ENCODE peak calls at places on chromosome 1, in five cellular contexts. One of them, this sample, is unnamed.

GRCh38 chr1:113874017-113874879 is 2.7 kb upstream of the PTPN22 start:
- DNase-seq in DND-41: no peak
- DNase-seq in CD8-positive, alpha-beta T cell: no peak
- DNase-seq in Calu3: peak; percentile 23
- DNase-seq in mesothelial cell of epicardium: no peak
- DNase-seq in this sample: no peak

GRCh38 chr1:3858231-3858981 is 1.1 kb downstream of the DFFB start:
- DNase-seq in CD8-positive, alpha-beta T cell: no peak
- DNase-seq in mesothelial cell of epicardium: no peak
- DNase-seq in Calu3: peak; percentile 4
- DNase-seq in DND-41: no peak
- DNase-seq in this sample: no peak

GRCh38 chr1:184050631-184051030 is 899 bp upstream of the TSEN15 start:
- DNase-seq in CD8-positive, alpha-beta T cell: no peak
- DNase-seq in mesothelial cell of epicardium: no peak
- DNase-seq in DND-41: no peak
- DNase-seq in Calu3: no peak
- DNase-seq in this sample: no peak

GRCh38 chr1:67535474-67535873 is 105.3 kb upstream of the SERBP1 start:
- DNase-seq in Calu3: peak; percentile 89
- DNase-seq in CD8-positive, alpha-beta T cell: no peak
- DNase-seq in DND-41: peak; percentile 33
- DNase-seq in mesothelial cell of epicardium: peak; percentile 39
- DNase-seq in this sample: peak; percentile 88

GRCh38 chr1:160086162-160086892 is 5.0 kb downstream of the KCNJ9 start:
- DNase-seq in Calu3: no peak
- DNase-seq in mesothelial cell of epicardium: no peak
- DNase-seq in CD8-positive, alpha-beta T cell: no peak
- DNase-seq in DND-41: no peak
- DNase-seq in this sample: no peak

GRCh38 chr1:156663178-156663577 is 14.0 kb downstream of the NES start:
- DNase-seq in Calu3: no peak
- DNase-seq in mesothelial cell of epicardium: no peak
- DNase-seq in CD8-positive, alpha-beta T cell: no peak
- DNase-seq in DND-41: peak; percentile 19
- DNase-seq in this sample: no peak

GRCh38 chr1:49364676-49365075 is 588.0 kb upstream of the BEND5 start:
- DNase-seq in DND-41: no peak
- DNase-seq in Calu3: peak; percentile 61
- DNase-seq in CD8-positive, alpha-beta T cell: no peak
- DNase-seq in mesothelial cell of epicardium: no peak
- DNase-seq in this sample: no peak

GRCh38 chr1:54428838-54429513 is 22.8 kb upstream of the SSBP3 start:
- DNase-seq in Calu3: no peak
- DNase-seq in DND-41: no peak
- DNase-seq in mesothelial cell of epicardium: no peak
- DNase-seq in CD8-positive, alpha-beta T cell: no peak
- DNase-seq in this sample: no peak

GRCh38 chr1:231935856-231936255 is 309.3 kb downstream of the DISC1 start:
- DNase-seq in CD8-positive, alpha-beta T cell: no peak
- DNase-seq in DND-41: no peak
- DNase-seq in Calu3: no peak
- DNase-seq in mesothelial cell of epicardium: no peak
- DNase-seq in this sample: no peak

GRCh38 chr1:1001631-1002300 is 1.9 kb upstream of the HES4 start:
- DNase-seq in mesothelial cell of epicardium: peak; percentile 69
- DNase-seq in Calu3: peak; percentile 90
- DNase-seq in DND-41: no peak
- DNase-seq in CD8-positive, alpha-beta T cell: peak; percentile 81
- DNase-seq in this sample: peak; percentile 96

GRCh38 chr1:115401676-115402075 is 63.6 kb upstream of the NGF start:
- DNase-seq in CD8-positive, alpha-beta T cell: no peak
- DNase-seq in Calu3: no peak
- DNase-seq in mesothelial cell of epicardium: no peak
- DNase-seq in DND-41: no peak
- DNase-seq in this sample: no peak
- TF ChIP-seq CTCF in CD8-positive, alpha-beta T cell: no peak
- TF ChIP-seq CTCF in Calu3: no peak
- TF ChIP-seq CTCF in mesothelial cell of epicardium: no peak
- TF ChIP-seq CTCF in DND-41: no peak
- TF ChIP-seq CTCF in this sample: no peak

GRCh38 chr1:219805191-219805590 is 123.2 kb downstream of the SLC30A10 start:
- DNase-seq in Calu3: peak; percentile 16
- DNase-seq in CD8-positive, alpha-beta T cell: no peak
- DNase-seq in DND-41: no peak
- DNase-seq in mesothelial cell of epicardium: no peak
- DNase-seq in this sample: no peak
- TF ChIP-seq CTCF in Calu3: peak; percentile 18
- TF ChIP-seq CTCF in CD8-positive, alpha-beta T cell: no peak
- TF ChIP-seq CTCF in DND-41: no peak
- TF ChIP-seq CTCF in mesothelial cell of epicardium: no peak
- TF ChIP-seq CTCF in this sample: no peak

GRCh38 chr1:58358311-58358710 is 188.2 kb downstream of the OMA1 start:
- DNase-seq in DND-41: no peak
- DNase-seq in mesothelial cell of epicardium: no peak
- DNase-seq in CD8-positive, alpha-beta T cell: no peak
- DNase-seq in Calu3: no peak
- DNase-seq in this sample: no peak

GRCh38 chr1:58367217-58367616 is 179.3 kb downstream of the OMA1 start:
- DNase-seq in mesothelial cell of epicardium: no peak
- DNase-seq in Calu3: no peak
- DNase-seq in DND-41: no peak
- DNase-seq in CD8-positive, alpha-beta T cell: no peak
- DNase-seq in this sample: no peak

GRCh38 chr1:58365328-58365727 is 181.2 kb downstream of the OMA1 start:
- DNase-seq in mesothelial cell of epicardium: no peak
- DNase-seq in DND-41: no peak
- DNase-seq in CD8-positive, alpha-beta T cell: no peak
- DNase-seq in Calu3: no peak
- DNase-seq in this sample: no peak

GRCh38 chr1:58361134-58361533 is 185.4 kb downstream of the OMA1 start:
- DNase-seq in CD8-positive, alpha-beta T cell: no peak
- DNase-seq in Calu3: no peak
- DNase-seq in DND-41: no peak
- DNase-seq in mesothelial cell of epicardium: no peak
- DNase-seq in this sample: no peak

GRCh38 chr1:58363639-58364038 is 182.9 kb downstream of the OMA1 start:
- DNase-seq in DND-41: no peak
- DNase-seq in CD8-positive, alpha-beta T cell: no peak
- DNase-seq in Calu3: no peak
- DNase-seq in mesothelial cell of epicardium: no peak
- DNase-seq in this sample: no peak
- TF ChIP-seq CTCF in DND-41: peak; percentile 8
- TF ChIP-seq CTCF in CD8-positive, alpha-beta T cell: no peak
- TF ChIP-seq CTCF in Calu3: no peak
- TF ChIP-seq CTCF in mesothelial cell of epicardium: no peak
- TF ChIP-seq CTCF in this sample: no peak

GRCh38 chr1:110344152-110344551 is 5.0 kb downstream of the RBM15 start:
- DNase-seq in CD8-positive, alpha-beta T cell: no peak
- DNase-seq in Calu3: no peak
- DNase-seq in DND-41: no peak
- DNase-seq in mesothelial cell of epicardium: no peak
- DNase-seq in this sample: no peak
- TF ChIP-seq CTCF in CD8-positive, alpha-beta T cell: no peak
- TF ChIP-seq CTCF in Calu3: no peak
- TF ChIP-seq CTCF in DND-41: no peak
- TF ChIP-seq CTCF in mesothelial cell of epicardium: no peak
- TF ChIP-seq CTCF in this sample: no peak

GRCh38 chr1:154772611-154773515 is 97.2 kb downstream of the KCNN3 start:
- DNase-seq in mesothelial cell of epicardium: no peak
- DNase-seq in Calu3: no peak
- DNase-seq in DND-41: no peak
- DNase-seq in CD8-positive, alpha-beta T cell: peak; percentile 64
- DNase-seq in this sample: no peak
- TF ChIP-seq CTCF in mesothelial cell of epicardium: no peak
- TF ChIP-seq CTCF in Calu3: no peak
- TF ChIP-seq CTCF in DND-41: peak; percentile 12
- TF ChIP-seq CTCF in CD8-positive, alpha-beta T cell: peak; percentile 28
- TF ChIP-seq CTCF in this sample: no peak

GRCh38 chr1:82795503-82796149 is 994.9 kb downstream of the ADGRL2 start:
- DNase-seq in CD8-positive, alpha-beta T cell: no peak
- DNase-seq in DND-41: no peak
- DNase-seq in mesothelial cell of epicardium: no peak
- DNase-seq in Calu3: no peak
- DNase-seq in this sample: no peak
- TF ChIP-seq CTCF in CD8-positive, alpha-beta T cell: no peak
- TF ChIP-seq CTCF in DND-41: no peak
- TF ChIP-seq CTCF in mesothelial cell of epicardium: no peak
- TF ChIP-seq CTCF in Calu3: no peak
- TF ChIP-seq CTCF in this sample: peak; percentile 32

DNA sequence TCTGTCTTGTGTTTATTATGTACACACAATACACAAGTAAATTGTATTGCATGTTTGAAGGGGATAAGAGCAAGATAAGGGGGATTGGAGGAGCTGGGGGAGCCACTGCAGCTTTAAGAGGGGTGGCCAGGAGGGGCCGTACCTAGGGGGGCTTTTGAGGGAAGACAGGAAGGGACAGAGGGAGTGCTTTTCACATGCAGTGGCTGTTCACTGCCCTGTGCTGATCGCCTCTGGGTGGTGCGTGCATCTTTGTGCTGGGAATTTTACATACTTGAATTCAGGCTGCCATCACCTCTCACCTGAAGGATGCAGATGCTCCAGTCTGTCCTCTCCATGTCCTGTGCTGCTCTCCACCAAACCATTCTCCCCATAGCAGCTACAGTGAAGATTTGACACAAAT is 179.5 kb downstream of the PTPRU start:
- DNase-seq in DND-41: no peak
- DNase-seq in CD8-positive, alpha-beta T cell: no peak
- DNase-seq in mesothelial cell of epicardium: no peak
- DNase-seq in Calu3: no peak
- DNase-seq in this sample: peak; percentile 60
- TF ChIP-seq CTCF in DND-41: no peak
- TF ChIP-seq CTCF in CD8-positive, alpha-beta T cell: no peak
- TF ChIP-seq CTCF in mesothelial cell of epicardium: no peak
- TF ChIP-seq CTCF in Calu3: no peak
- TF ChIP-seq CTCF in this sample: no peak

This sample was measured in osteocyte.